ENCODE peak calls at places on chromosome 17, in six cellular contexts. L is breast epithelium, Q is prostate gland, B is cardiac muscle cell, C is Peyer's patch, O is heart right ventricle. U is an unnamed sample.

GRCh38 chr17:30363715-30364202 is 15.0 kb upstream of the CPD start:
- DNase-seq in O (no peak), Q (no peak), L (peak; percentile 69), C (peak; percentile 77), B (no peak), U (no peak)

GRCh38 chr17:38550661-38551060 is 55.1 kb downstream of the SRCIN1 start:
- DNase-seq in L (peak; percentile 74), C (no peak), Q (peak; percentile 52), B (no peak), O (peak; percentile 63), U (no peak)

GRCh38 chr17:61770043-61770442 is 93.3 kb downstream of the BRIP1 start:
- DNase-seq in O (no peak), L (no peak), B (no peak), C (no peak), Q (no peak), U (no peak)

GRCh38 chr17:79923974-79924638 is 84.9 kb upstream of the CBX4 start:
- DNase-seq in O (no peak), Q (no peak), B (peak; percentile 83), C (no peak), L (no peak), U (no peak)

GRCh38 chr17:199806-200603 is 18.6 kb upstream of the DOC2B start:
- DNase-seq in L (no peak), O (peak; percentile 59), Q (no peak), C (no peak), B (no peak), U (no peak)

GRCh38 chr17:57397402-57397801 is 141.1 kb downstream of the MSI2 start:
- DNase-seq in B (no peak), C (no peak), L (no peak), Q (no peak), O (no peak), U (no peak)

GRCh38 chr17:8867361-8867981 is at the start of gene PIK3R6:
- DNase-seq in B (no peak), L (no peak), O (no peak), C (no peak), Q (no peak), U (peak; percentile 49)

GRCh38 chr17:37745801-37746426 is 1.1 kb upstream of the HNF1B start:
- DNase-seq in Q (no peak), L (no peak), B (no peak), C (no peak), O (no peak), U (no peak)

GRCh38 chr17:46178550-46179198 is 14.6 kb downstream of the KANSL1 start:
- DNase-seq in L (no peak), C (no peak), Q (no peak), B (no peak), O (no peak), U (no peak)

GRCh38 chr17:19753049-19753444 is 4.9 kb upstream of the ALDH3A1 start:
- DNase-seq in B (no peak), L (peak; percentile 93), O (peak; percentile 67), C (no peak), Q (peak; percentile 92), U (peak; percentile 95)

GRCh38 chr17:13520899-13521572 is 80.7 kb downstream of the HS3ST3A1 start:
- DNase-seq in C (no peak), L (no peak), Q (no peak), O (no peak), B (no peak), U (no peak)

GRCh38 chr17:6328279-6328678 is 106.6 kb downstream of the AIPL1 start:
- DNase-seq in Q (no peak), B (no peak), L (no peak), C (no peak), O (no peak), U (no peak)

GRCh38 chr17:80730739-80731138 is 186.1 kb downstream of the RPTOR start:
- DNase-seq in C (no peak), L (no peak), Q (no peak), O (no peak), B (no peak), U (no peak)

GRCh38 chr17:50943575-50943933 is 77.4 kb upstream of the TOB1 start:
- DNase-seq in Q (no peak), C (no peak), B (no peak), O (no peak), L (no peak), U (no peak)

GRCh38 chr17:76138896-76139248 is 2.2 kb downstream of the FOXJ1 start:
- DNase-seq in B (no peak), O (no peak), Q (no peak), C (no peak), L (no peak), U (no peak)

GRCh38 chr17:75096082-75096625 is 8.4 kb downstream of the SLC16A5 start:
- DNase-seq in L (peak; percentile 83), C (no peak), B (no peak), Q (peak; percentile 80), O (peak; percentile 71), U (peak; percentile 76)

GRCh38 chr17:57195790-57196460 is 60.4 kb upstream of the MSI2 start:
- DNase-seq in C (no peak), Q (peak; percentile 36), B (no peak), L (peak; percentile 54), O (no peak), U (no peak)

GRCh38 chr17:60993497-60993896 is 315.8 kb downstream of the BCAS3 start:
- DNase-seq in C (no peak), B (no peak), L (no peak), O (no peak), Q (no peak), U (no peak)

GRCh38 chr17:26792486-26792885 is 501.4 kb upstream of the WSB1 start:
- DNase-seq in O (no peak), Q (no peak), B (no peak), L (no peak), C (no peak), U (no peak)

GRCh38 chr17:41948747-41949460 is 17.7 kb upstream of the CNP start:
- DNase-seq in C (no peak), O (no peak), L (no peak), Q (no peak), B (no peak), U (no peak)

GRCh38 chr17:27207073-27207511 is 86.8 kb upstream of the WSB1 start:
- DNase-seq in C (no peak), B (no peak), L (no peak), O (no peak), Q (no peak), U (no peak)

GRCh38 chr17:47736501-47737211 is 3.6 kb downstream of the TBX21 start:
- DNase-seq in O (no peak), Q (no peak), C (peak; percentile 15), L (no peak), B (no peak), U (no peak)

GRCh38 chr17:3512512-3513171 is 36.8 kb downstream of the ASPA start:
- DNase-seq in L (peak; percentile 42), Q (no peak), C (no peak), B (peak; percentile 80), O (peak; percentile 81), U (no peak)

GRCh38 chr17:79795795-79796569 is 895 bp downstream of the CBX8 start:
- DNase-seq in C (no peak), O (no peak), L (no peak), B (no peak), Q (no peak), U (no peak)

GRCh38 chr17:82582208-82582607 is 62.7 kb downstream of the FOXK2 start:
- DNase-seq in B (no peak), Q (no peak), L (no peak), C (no peak), O (no peak), U (no peak)

GRCh38 chr17:18917506-18918032 is 34.4 kb upstream of the SLC5A10 start:
- DNase-seq in C (no peak), L (no peak), Q (no peak), O (no peak), B (no peak), U (no peak)

GRCh38 chr17:64608571-64608981 is 53.5 kb downstream of the SMURF2 start:
- DNase-seq in L (no peak), B (no peak), Q (no peak), C (no peak), O (no peak), U (no peak)

GRCh38 chr17:46003907-46004748 is 5.1 kb downstream of the STH start:
- DNase-seq in O (peak; percentile 23), B (no peak), Q (peak; percentile 36), L (no peak), C (no peak), U (no peak)

GRCh38 chr17:30104575-30105339 is 11.9 kb upstream of the NSRP1 start:
- DNase-seq in Q (peak; percentile 63), O (peak; percentile 84), B (peak; percentile 93), C (peak; percentile 73), L (peak; percentile 58), U (peak; percentile 87)

DNA sequence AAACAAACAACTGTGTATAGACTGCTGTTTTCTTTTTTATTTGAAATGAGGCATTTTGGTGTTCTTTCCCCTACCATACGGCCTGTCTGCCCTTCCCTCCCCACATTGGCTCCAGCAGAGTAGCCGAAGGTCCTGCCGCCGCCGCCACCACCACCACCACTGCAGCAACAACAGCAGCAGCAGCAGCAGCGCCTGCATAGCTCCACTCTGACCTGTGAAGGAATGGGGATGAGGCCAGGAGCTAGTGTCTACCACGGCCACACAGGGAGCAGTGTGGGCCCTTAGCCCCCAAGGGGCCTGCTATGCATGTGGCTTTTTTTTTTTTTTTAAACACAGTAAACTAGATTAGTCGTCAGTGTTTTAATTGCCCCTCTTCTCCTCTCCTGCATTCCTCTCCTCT is 5.6 kb upstream of the CDK5R1 start:
- DNase-seq in C (no peak), O (no peak), L (no peak), Q (no peak), B (no peak), U (no peak)
- H3K4me3 ChIP-seq in C (no peak overlapping the region), O (no peak overlapping the region), L (no peak overlapping the region), Q (no peak overlapping the region), B (no peak overlapping the region), U (no peak overlapping the region)

DNA sequence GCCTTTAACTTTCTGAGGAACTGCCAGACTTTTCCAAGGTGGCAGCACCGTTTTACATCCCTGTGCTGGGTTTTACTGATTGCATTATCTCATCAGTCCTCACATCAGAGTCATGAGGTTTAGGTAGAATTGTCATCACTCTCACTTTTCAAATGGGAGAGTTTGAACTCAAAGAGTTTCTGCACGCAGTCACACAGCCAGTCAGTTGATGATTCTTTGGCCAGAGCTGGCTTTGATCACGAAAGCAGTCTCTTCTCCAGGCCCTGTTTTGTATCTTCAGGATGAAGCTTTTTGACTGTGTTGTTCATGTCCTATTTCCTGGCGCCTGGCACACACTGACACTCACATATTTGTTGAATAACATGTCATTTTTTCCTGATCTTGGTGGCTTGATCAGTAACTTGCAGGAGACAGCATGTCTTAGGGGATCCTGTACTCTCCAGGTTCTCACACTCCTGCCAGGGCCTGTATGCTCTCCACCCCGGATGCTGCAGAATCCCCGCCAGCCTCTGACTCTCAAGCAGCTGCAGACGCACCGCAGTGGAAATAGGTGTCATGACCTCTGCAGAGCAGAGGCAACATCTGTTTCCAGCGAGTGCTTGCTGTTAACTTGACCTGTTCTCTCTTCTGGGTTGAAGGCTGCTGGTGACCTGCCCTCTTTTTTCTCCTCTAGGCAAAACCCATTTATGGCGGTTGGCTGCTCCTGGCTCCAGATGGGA is 32.9 kb downstream of the MPRIP start:
- DNase-seq in B (peak; percentile 46), L (no peak), Q (no peak), O (peak; percentile 72), C (no peak), U (no peak)
- H3K4me1 ChIP-seq in B (peaks cover 34% of the 10 kb centered on the region), L (peaks cover 37% of the 10 kb centered on the region), Q (peaks cover 3% of the 10 kb centered on the region), O (peaks cover 82% of the 10 kb centered on the region), C (no peaks in the 10 kb centered on the region), U (peaks cover 11% of the 10 kb centered on the region)

GRCh38 chr17:77322534-77323412 is 182.0 kb downstream of the SEC14L1 start:
- DNase-seq in B (peak; percentile 55), Q (no peak), C (peak; percentile 66), L (peak; percentile 73), O (peak; percentile 86), U (peak; percentile 83)
- H3K27ac ChIP-seq in B (peak overlapping the region; percentile 94), Q (peak overlapping the region; percentile 94), C (peak overlapping the region; percentile 80), L (peak overlapping the region; percentile 100), O (peak overlapping the region; percentile 71), U (peak overlapping the region; percentile 92)

GRCh38 chr17:67281736-67282135 is 36.7 kb upstream of the HELZ start:
- DNase-seq in O (no peak), B (no peak), Q (no peak), L (no peak), C (no peak), U (no peak)
- H3K4me3 ChIP-seq in O (no peak overlapping the region), B (no peak overlapping the region), Q (no peak overlapping the region), L (no peak overlapping the region), C (no peak overlapping the region), U (no peak overlapping the region)

U was measured in ascending aorta.